ENCODE peak calls at places on chromosome 4, in seven cellular contexts. W is neuronal stem cell, M is mesendoderm, G is IMR-90, F is mesenchymal stem cell, V is trophoblast cell, S is H1. O is an unnamed sample.

GRCh38 chr4:78922207-78922606 is 17.0 kb downstream of the PAQR3 start:
- DNase-seq in W (no peak), M (no peak), G (peak), F (peak), V (no peak), S (no peak), O (no peak)

GRCh38 chr4:156949373-156949814 is 22.2 kb downstream of the PDGFC start:
- DNase-seq in W (no peak), M (no peak), G (peak), F (peak), V (no peak), S (no peak), O (no peak)

GRCh38 chr4:152850377-152850776 is 70.6 kb downstream of the ARFIP1 start:
- DNase-seq in W (no peak), M (peak), G (peak), F (peak), V (peak), S (no peak), O (peak)

GRCh38 chr4:100372432-100372831 is 145.4 kb downstream of the EMCN start:
- DNase-seq in W (no peak), M (peak), G (no peak), F (peak), V (no peak), S (peak), O (no peak)

GRCh38 chr4:99033956-99034355 is 38.4 kb downstream of the METAP1 start:
- DNase-seq in W (no peak), M (peak), G (peak), F (no peak), V (no peak), S (no peak), O (no peak)

GRCh38 chr4:176443646-176444409 is 124.1 kb downstream of the SPCS3 start:
- DNase-seq in W (no peak), M (no peak), G (no peak), F (peak), V (no peak), S (no peak), O (no peak)

GRCh38 chr4:81921757-81922159 is 450.1 kb upstream of the RASGEF1B start:
- DNase-seq in W (no peak), M (peak), G (no peak), F (no peak), V (no peak), S (no peak), O (no peak)

GRCh38 chr4:83618431-83618830 is 82.5 kb downstream of the GPAT3 start:
- DNase-seq in W (no peak), M (peak), G (peak), F (peak), V (peak), S (no peak), O (no peak)

GRCh38 chr4:147754037-147754445 is 22.2 kb downstream of the ARHGAP10 start:
- DNase-seq in W (no peak), M (no peak), G (peak), F (peak), V (no peak), S (no peak), O (no peak)

GRCh38 chr4:122625156-122625555 is 4.3 kb upstream of the IL21 start:
- DNase-seq in W (no peak), M (no peak), G (peak), F (no peak), V (no peak), S (no peak), O (no peak)

GRCh38 chr4:109801099-109801789 is 555 bp downstream of the CFI start:
- DNase-seq in W (no peak), M (no peak), G (no peak), F (no peak), V (no peak), S (no peak), O (no peak)

GRCh38 chr4:91989914-91990313 is 313.9 kb upstream of the GRID2 start:
- DNase-seq in W (no peak), M (no peak), G (no peak), F (no peak), V (no peak), S (no peak), O (no peak)

GRCh38 chr4:157300678-157301077 is 80.2 kb downstream of the GRIA2 start:
- DNase-seq in W (no peak), M (peak), G (no peak), F (no peak), V (no peak), S (no peak), O (no peak)

GRCh38 chr4:185395255-185395955 is at the start of gene LRP2BP:
- DNase-seq in W (no peak), M (no peak), G (no peak), F (peak), V (no peak), S (no peak), O (no peak)

GRCh38 chr4:13399257-13399656 is 84.9 kb downstream of the RAB28 start:
- DNase-seq in W (no peak), M (no peak), G (peak), F (peak), V (no peak), S (no peak), O (no peak)

GRCh38 chr4:163172666-163173065 is 6.0 kb upstream of the NAF1 start:
- DNase-seq in W (no peak), M (peak), G (no peak), F (no peak), V (no peak), S (no peak), O (no peak)

GRCh38 chr4:52713456-52713937 is 37.7 kb downstream of the ERVMER34-1 start:
- DNase-seq in W (no peak), M (peak), G (peak), F (peak), V (no peak), S (no peak), O (no peak)

GRCh38 chr4:46999584-46999983 is 6.2 kb upstream of the GABRA4 start:
- DNase-seq in W (no peak), M (no peak), G (peak), F (peak), V (no peak), S (no peak), O (no peak)

GRCh38 chr4:26433556-26433955 is 56.7 kb downstream of the CCKAR start:
- DNase-seq in W (no peak), M (no peak), G (no peak), F (no peak), V (no peak), S (no peak), O (no peak)

GRCh38 chr4:44671636-44672035 is 6.6 kb upstream of the GUF1 start:
- DNase-seq in W (no peak), M (no peak), G (no peak), F (no peak), V (no peak), S (no peak), O (no peak)

GRCh38 chr4:8905773-8906667 is 34.4 kb upstream of the HMX1 start:
- DNase-seq in W (no peak), M (no peak), G (no peak), F (no peak), V (no peak), S (peak), O (peak)

GRCh38 chr4:183289688-183290087 is 30.4 kb downstream of the CLDN22 start:
- DNase-seq in W (no peak), M (peak), G (no peak), F (no peak), V (no peak), S (peak), O (no peak)

GRCh38 chr4:15003891-15004700 is 1.8 kb downstream of the CPEB2 start:
- DNase-seq in W (peak), M (peak), G (no peak), F (peak), V (peak), S (peak), O (peak)

GRCh38 chr4:648579-649292 is 23.4 kb downstream of the PDE6B start:
- DNase-seq in W (peak), M (peak), G (no peak), F (no peak), V (no peak), S (no peak), O (no peak)

GRCh38 chr4:156705291-156705690 is 266.3 kb downstream of the PDGFC start:
- DNase-seq in W (no peak), M (no peak), G (peak), F (no peak), V (no peak), S (no peak), O (no peak)

GRCh38 chr4:137414802-137415201 is 117.5 kb downstream of the PCDH18 start:
- DNase-seq in W (no peak), M (peak), G (no peak), F (no peak), V (peak), S (no peak), O (no peak)

GRCh38 chr4:87896020-87896621 is 63.4 kb downstream of the MEPE start:
- DNase-seq in W (no peak), M (peak), G (peak), F (peak), V (peak), S (no peak), O (peak)

GRCh38 chr4:144683516-144683915 is 37.6 kb downstream of the HHIP start:
- DNase-seq in W (no peak), M (no peak), G (no peak), F (no peak), V (no peak), S (no peak), O (no peak)

GRCh38 chr4:144689125-144689524 is 43.2 kb downstream of the HHIP start:
- DNase-seq in W (no peak), M (no peak), G (no peak), F (no peak), V (no peak), S (no peak), O (no peak)

GRCh38 chr4:144688035-144688569 is 42.1 kb downstream of the HHIP start:
- DNase-seq in W (no peak), M (no peak), G (no peak), F (no peak), V (no peak), S (no peak), O (no peak)

GRCh38 chr4:144687466-144687865 is 41.5 kb downstream of the HHIP start:
- DNase-seq in W (no peak), M (no peak), G (no peak), F (no peak), V (no peak), S (no peak), O (no peak)

DNA sequence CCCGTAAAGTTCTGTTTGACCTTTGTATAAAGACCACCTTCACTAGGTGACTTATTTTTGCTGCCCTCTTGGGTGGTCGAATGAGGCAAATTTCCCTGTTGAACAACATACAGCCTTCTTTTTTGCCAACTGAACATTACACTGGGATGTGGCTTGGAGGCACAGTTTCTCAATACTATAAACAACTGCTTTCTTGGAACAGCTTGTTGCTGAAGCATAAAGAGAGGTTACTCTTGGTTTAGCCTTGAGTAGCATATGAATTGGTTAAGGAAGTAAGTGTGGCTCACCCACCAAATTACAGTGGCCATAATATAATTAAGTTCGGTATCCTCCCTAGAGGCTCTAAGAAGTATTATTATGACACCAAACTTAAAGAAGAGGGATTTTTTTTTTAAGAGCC is 40.0 kb downstream of the HHIP start:
- DNase-seq in W (no peak), M (no peak), G (peak), F (no peak), V (no peak), S (no peak), O (no peak)
- H2BK120ac ChIP-seq in W (no peak), M (no peak), G (no peak), F (no peak), V (no peak), S (no peak), O (no peak)

GRCh38 chr4:17636696-17637351 is 22.4 kb downstream of the MED28 start:
- DNase-seq in W (peak), M (peak), G (peak), F (peak), V (peak), S (peak), O (peak)
- H3K4ac ChIP-seq in W (no peak), M (no peak), G (no peak), F (no peak), V (no peak), S (no peak), O (no peak)

GRCh38 chr4:80806472-80806871 is 224.0 kb upstream of the BMP3 start:
- DNase-seq in W (no peak), M (no peak), G (no peak), F (no peak), V (no peak), S (no peak), O (no peak)

GRCh38 chr4:80798082-80798481 is 232.4 kb upstream of the BMP3 start:
- DNase-seq in W (no peak), M (peak), G (no peak), F (no peak), V (peak), S (no peak), O (no peak)

GRCh38 chr4:80803337-80803736 is 227.2 kb upstream of the BMP3 start:
- DNase-seq in W (no peak), M (no peak), G (no peak), F (no peak), V (no peak), S (no peak), O (no peak)
- H2BK120ac ChIP-seq in W (no peak), M (no peak), G (no peak), F (no peak), V (no peak), S (no peak), O (no peak)

DNA sequence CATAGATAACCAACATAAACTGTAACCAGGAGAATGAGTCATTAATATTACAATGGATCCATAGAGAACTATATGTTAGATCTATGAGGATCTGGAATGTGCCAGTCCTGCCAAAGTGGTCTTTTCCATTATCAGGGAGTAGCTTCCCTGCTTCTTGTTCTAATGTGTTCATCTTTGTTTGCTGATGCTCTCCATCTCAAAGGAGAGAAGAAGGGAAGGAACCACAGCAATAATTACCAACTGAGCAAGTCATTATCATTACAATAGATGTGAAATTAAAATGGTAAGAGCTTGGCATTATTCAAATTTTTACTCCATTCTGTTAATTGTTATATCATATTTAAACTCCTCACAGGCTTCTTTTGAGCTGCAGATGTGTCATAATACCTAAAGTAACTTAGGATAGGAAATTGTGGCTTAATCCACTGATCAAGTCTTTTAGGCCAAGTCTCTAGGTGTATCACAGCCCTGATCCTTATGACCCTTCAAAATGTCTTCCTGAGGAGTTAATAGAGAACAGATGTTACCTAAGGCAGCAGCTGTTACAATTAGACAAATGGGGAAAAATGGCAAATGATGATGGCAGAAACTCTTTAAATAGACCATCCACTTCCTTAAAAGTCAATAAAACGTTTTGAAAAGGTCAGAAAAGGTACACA is 1492.6 kb upstream of the IGFBP7 start:
- DNase-seq in W (no peak), M (peak), G (no peak), F (no peak), V (no peak), S (no peak), O (no peak)
- H3K4ac ChIP-seq in W (no peak), M (no peak), G (no peak), F (no peak), V (no peak), S (no peak), O (no peak)

O was measured in H9.